ENCODE peak calls at places on chromosomes 5 and 9, in ten cellular contexts. B, W, C, E, V, I, N, T, L and F are unnamed samples.

GRCh38 chr5:115433918-115434317 is 110.7 kb downstream of the FEM1C start:
- DNase-seq in N (no peak), V (peak), T (no peak), I (no peak), B (no peak), L (no peak), C (no peak), W (no peak), E (no peak), F (no peak)

GRCh38 chr5:84091400-84091799 is 293.3 kb downstream of the EDIL3 start:
- DNase-seq in E (no peak), I (no peak), C (no peak), N (no peak), B (no peak), L (no peak), W (no peak), T (no peak), V (no peak), F (no peak)

GRCh38 chr9:89046832-89047231 is 55.6 kb downstream of the S1PR3 start:
- DNase-seq in L (no peak), W (no peak), E (no peak), V (no peak), B (no peak), C (no peak), T (no peak), N (no peak), I (no peak), F (no peak)

GRCh38 chr9:3662671-3663070 is 136.9 kb upstream of the RFX3 start:
- DNase-seq in T (no peak), I (no peak), V (peak), B (no peak), C (no peak), W (no peak), N (no peak), L (no peak), E (no peak), F (no peak)

GRCh38 chr9:119101048-119101447 is 268.2 kb downstream of the BRINP1 start:
- DNase-seq in E (no peak), I (no peak), V (no peak), C (no peak), L (no peak), T (no peak), B (no peak), W (no peak), N (no peak), F (no peak)

GRCh38 chr5:29185558-29185957 is 2007.9 kb upstream of the CDH6 start:
- DNase-seq in N (no peak), V (no peak), C (no peak), E (no peak), I (no peak), L (no peak), W (no peak), B (no peak), T (no peak), F (no peak)

GRCh38 chr5:28215091-28215490 is 1176.7 kb upstream of the CDH9 start:
- DNase-seq in L (no peak), C (no peak), N (no peak), T (no peak), V (no peak), E (no peak), B (no peak), I (no peak), W (no peak), F (no peak)

GRCh38 chr5:82551840-82552385 is 273.8 kb upstream of the RPS23 start:
- DNase-seq in T (no peak), E (no peak), L (no peak), N (peak), W (no peak), B (no peak), C (no peak), I (no peak), V (no peak), F (no peak)

GRCh38 chr9:111798786-111799185 is 4.0 kb upstream of the SHOC1 start:
- DNase-seq in T (no peak), E (no peak), V (peak), B (no peak), I (no peak), N (no peak), L (no peak), C (no peak), W (no peak), F (no peak)

GRCh38 chr9:114006155-114006550 is 71.9 kb downstream of the AMBP start:
- DNase-seq in L (peak), I (peak), W (no peak), C (peak), B (peak), T (no peak), E (no peak), V (no peak), N (no peak), F (peak)

GRCh38 chr5:169742773-169743296 is 105.8 kb downstream of the DOCK2 start:
- DNase-seq in C (no peak), L (peak), B (no peak), V (peak), N (no peak), E (no peak), I (no peak), W (no peak), T (peak), F (no peak)

DNA sequence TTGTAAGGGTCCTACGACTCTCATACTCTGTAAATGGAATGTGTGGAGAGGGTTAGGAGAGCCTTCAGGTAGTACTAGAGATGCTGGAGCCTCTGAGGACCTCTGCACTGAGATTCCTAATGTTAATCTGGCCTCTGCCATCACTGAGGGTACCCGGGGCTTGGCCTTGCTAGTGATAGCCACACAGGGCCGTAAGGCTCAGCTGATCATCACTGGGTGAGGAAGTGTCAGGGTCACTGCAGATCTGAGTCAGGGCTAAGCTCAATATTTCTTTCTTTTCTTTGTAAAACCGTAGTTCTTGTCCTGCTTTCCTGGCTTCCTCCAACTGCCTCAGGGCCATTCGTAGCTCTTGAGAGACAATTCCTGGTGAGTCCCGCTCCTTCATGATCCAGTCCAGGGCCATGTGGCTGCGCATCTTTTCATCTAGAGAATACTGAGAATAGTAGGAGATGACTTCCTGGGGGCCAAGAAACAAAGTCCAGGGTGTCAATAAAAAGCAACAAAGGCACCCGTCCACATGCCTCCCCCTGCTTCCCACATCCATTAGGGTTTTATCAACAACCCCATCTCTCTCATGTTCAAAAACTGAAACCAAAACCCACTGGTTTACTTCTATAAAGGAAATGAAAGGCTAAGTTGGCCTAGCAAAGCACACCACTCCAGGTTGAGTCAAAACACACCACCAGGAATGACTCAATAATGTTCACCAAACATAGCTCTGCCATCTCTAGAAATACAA is 47.7 kb downstream of the LIX1 start:
- DNase-seq in T (no peak), E (no peak), L (no peak), C (no peak), W (no peak), B (no peak), V (no peak), N (no peak), I (no peak), F (no peak)
- H3K27ac ChIP-seq in T (no peak), E (no peak), L (no peak), C (no peak), W (no peak), B (no peak), V (no peak), N (no peak), I (no peak), F (no peak)

GRCh38 chr9:75850459-75851200 is 39.8 kb upstream of the PCSK5 start:
- DNase-seq in B (no peak), T (no peak), L (no peak), N (no peak), I (no peak), V (no peak), E (no peak), C (no peak), W (no peak), F (no peak)

GRCh38 chr9:75852746-75853145 is 37.7 kb upstream of the PCSK5 start:
- DNase-seq in V (no peak), N (no peak), L (no peak), T (no peak), E (no peak), I (no peak), B (no peak), C (no peak), W (no peak), F (no peak)

GRCh38 chr9:75858497-75859092 is 31.9 kb upstream of the PCSK5 start:
- DNase-seq in I (no peak), T (no peak), N (no peak), W (no peak), C (no peak), L (no peak), B (no peak), V (no peak), E (no peak), F (no peak)

GRCh38 chr9:75851917-75852316 is 38.6 kb upstream of the PCSK5 start:
- DNase-seq in T (no peak), V (no peak), L (no peak), E (no peak), B (no peak), N (no peak), W (no peak), C (no peak), I (no peak), F (no peak)

DNA sequence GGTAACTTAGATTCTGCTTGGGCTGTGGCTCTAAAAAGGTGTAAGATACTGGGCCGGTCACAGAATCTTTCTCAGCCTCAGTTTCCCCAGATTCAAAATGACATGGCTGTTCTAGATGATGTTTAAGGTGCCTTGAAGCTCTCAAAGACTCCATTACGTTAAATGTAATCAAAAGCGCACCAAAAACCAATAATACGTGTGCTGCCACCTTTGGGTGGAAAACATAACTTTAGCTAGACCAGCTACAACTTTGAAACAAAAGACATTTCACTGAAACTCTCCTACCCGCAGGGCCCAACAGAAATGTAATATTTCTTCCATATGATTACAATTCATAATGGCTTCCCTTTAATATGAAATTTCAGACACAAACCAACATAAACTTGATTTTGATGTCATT is 35.0 kb upstream of the PCSK5 start:
- DNase-seq in N (no peak), W (no peak), B (no peak), L (peak), V (peak), C (no peak), T (no peak), E (peak), I (no peak), F (no peak)
- TF ChIP-seq CTCF in N (peak), W (peak), B (peak), L (peak), V (peak), C (peak), T (peak), E (peak), I (peak), F (no peak)

DNA sequence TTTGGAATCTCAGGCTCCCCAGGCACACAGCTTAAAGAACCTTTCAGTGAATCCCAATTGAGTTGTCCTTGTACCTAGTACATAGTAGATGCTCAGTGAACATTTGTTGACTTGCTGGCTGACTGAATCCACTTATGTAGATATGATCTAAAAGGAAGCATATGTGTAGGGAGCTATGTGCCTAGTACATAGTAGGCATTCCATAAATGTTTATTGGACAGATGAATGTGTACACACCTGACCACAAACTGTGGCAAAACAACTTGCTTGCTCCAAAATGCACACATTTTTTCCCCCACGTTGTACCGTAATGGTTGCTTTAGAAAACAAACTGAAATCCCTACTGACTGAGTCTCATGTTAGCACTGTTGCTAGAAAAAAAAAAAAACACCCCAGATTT is 80.2 kb upstream of the IL12B start:
- DNase-seq in T (peak), L (no peak), B (no peak), N (no peak), C (no peak), I (no peak), E (no peak), W (no peak), V (no peak), F (no peak)
- H3K27ac ChIP-seq in T (no peak), L (no peak), B (no peak), N (no peak), C (no peak), I (no peak), E (no peak), W (no peak), V (no peak), F (no peak)

GRCh38 chr5:133559960-133560359 is 52.4 kb downstream of the FSTL4 start:
- DNase-seq in T (no peak), N (no peak), I (no peak), W (no peak), V (no peak), L (no peak), E (no peak), C (no peak), B (no peak), F (no peak)
- TF ChIP-seq CTCF in T (no peak), N (no peak), I (no peak), W (no peak), V (no peak), L (no peak), E (no peak), C (no peak), B (no peak), F (no peak)